ENCODE peak calls at places on chromosomes 5 and 9, in nine cellular contexts. S is tibial nerve, J is psoas muscle, D is GM23338, X is HepG2, R is ovary, T is SK-N-SH, G is mammary epithelial cell, H is IMR-90. K is an unnamed sample. For H3K4me1, the result is how much of the 10 kb centered on the place peaks cover.

GRCh38 chr5:34743878-34744277 is 87.8 kb downstream of the RAI14 start:
- DNase-seq in G (peak), J (no peak), R (no peak), D (no peak), S (no peak), X (no peak), H (peak), T (no peak), K (no peak)

GRCh38 chr5:74027732-74028338 is 401.8 kb downstream of the ARHGEF28 start:
- DNase-seq in S (no peak), G (no peak), T (no peak), H (no peak), J (no peak), D (no peak), R (no peak), X (no peak), K (no peak)

GRCh38 chr5:138900281-138900965 is 25.3 kb upstream of the LRRTM2 start:
- DNase-seq in D (no peak), X (no peak), H (peak), T (no peak), R (no peak), J (no peak), G (peak), S (no peak), K (no peak)

GRCh38 chr9:4590430-4591122 is 71.5 kb upstream of the PLPP6 start:
- DNase-seq in S (no peak), R (no peak), T (no peak), X (no peak), H (peak), G (no peak), J (no peak), D (peak), K (no peak)

GRCh38 chr9:76369583-76369982 is 24.6 kb downstream of the RFK start:
- DNase-seq in D (peak), X (peak), S (peak), T (peak), H (peak), J (no peak), G (peak), R (no peak), K (peak)

GRCh38 chr5:16546712-16547111 is 70.1 kb downstream of the RETREG1 start:
- DNase-seq in R (no peak), H (no peak), T (no peak), G (no peak), X (peak), S (no peak), D (no peak), J (no peak), K (no peak)

GRCh38 chr9:135209852-135210251 is 122.4 kb downstream of the OLFM1 start:
- DNase-seq in T (no peak), H (peak), S (no peak), J (no peak), G (no peak), R (no peak), X (no peak), D (no peak), K (no peak)

GRCh38 chr5:157312492-157312891 is 46.6 kb downstream of the CYFIP2 start:
- DNase-seq in G (peak), D (peak), J (no peak), S (peak), T (peak), R (no peak), H (peak), X (peak), K (peak)

GRCh38 chr9:72888032-72888431 is 64.8 kb downstream of the ALDH1A1 start:
- DNase-seq in J (no peak), S (no peak), D (no peak), R (no peak), X (no peak), H (no peak), G (peak), T (no peak), K (no peak)

GRCh38 chr5:112228672-112229071 is 190.4 kb downstream of the EPB41L4A start:
- DNase-seq in J (peak), H (peak), G (peak), D (peak), R (peak), S (peak), X (no peak), T (no peak), K (peak)

GRCh38 chr9:127492616-127493015 is 41.3 kb downstream of the LRSAM1 start:
- DNase-seq in G (no peak), H (no peak), S (no peak), T (no peak), J (no peak), D (no peak), X (no peak), R (no peak), K (no peak)

GRCh38 chr5:57824047-57824446 is 341.4 kb upstream of the ACTBL2 start:
- DNase-seq in S (no peak), D (no peak), J (no peak), G (peak), H (peak), R (no peak), T (no peak), X (no peak), K (no peak)

GRCh38 chr5:135493406-135494180 is 41.4 kb upstream of the TIFAB start:
- DNase-seq in J (no peak), X (no peak), G (peak), R (no peak), H (peak), D (peak), T (no peak), S (peak), K (no peak)

GRCh38 chr5:56693220-56693579 is 122.1 kb upstream of the MAP3K1 start:
- DNase-seq in T (no peak), S (no peak), G (no peak), R (no peak), D (no peak), J (no peak), X (no peak), H (no peak), K (no peak)

GRCh38 chr5:59837071-59837470 is 56.5 kb downstream of the PDE4D start:
- DNase-seq in X (no peak), D (no peak), G (no peak), J (no peak), T (no peak), H (no peak), R (no peak), S (no peak), K (no peak)

GRCh38 chr9:92740446-92740961 is 24.1 kb downstream of the BICD2 start:
- DNase-seq in D (no peak), G (peak), H (no peak), J (no peak), T (no peak), X (no peak), S (no peak), R (no peak), K (no peak)
- H3K4me1 ChIP-seq in D (under half), G (half or more), H (under half), J (half or more), T (under half), X (under half), S (under half), R (under half), K (under half)

GRCh38 chr9:31671011-31671410 is 713.4 kb upstream of the ACO1 start:
- DNase-seq in R (no peak), X (no peak), J (no peak), G (no peak), D (no peak), H (no peak), T (no peak), S (no peak), K (no peak)
- H3K4me3 ChIP-seq in R (no peak), X (no peak), J (no peak), G (no peak), D (no peak), H (no peak), T (no peak), S (no peak), K (no peak)

DNA sequence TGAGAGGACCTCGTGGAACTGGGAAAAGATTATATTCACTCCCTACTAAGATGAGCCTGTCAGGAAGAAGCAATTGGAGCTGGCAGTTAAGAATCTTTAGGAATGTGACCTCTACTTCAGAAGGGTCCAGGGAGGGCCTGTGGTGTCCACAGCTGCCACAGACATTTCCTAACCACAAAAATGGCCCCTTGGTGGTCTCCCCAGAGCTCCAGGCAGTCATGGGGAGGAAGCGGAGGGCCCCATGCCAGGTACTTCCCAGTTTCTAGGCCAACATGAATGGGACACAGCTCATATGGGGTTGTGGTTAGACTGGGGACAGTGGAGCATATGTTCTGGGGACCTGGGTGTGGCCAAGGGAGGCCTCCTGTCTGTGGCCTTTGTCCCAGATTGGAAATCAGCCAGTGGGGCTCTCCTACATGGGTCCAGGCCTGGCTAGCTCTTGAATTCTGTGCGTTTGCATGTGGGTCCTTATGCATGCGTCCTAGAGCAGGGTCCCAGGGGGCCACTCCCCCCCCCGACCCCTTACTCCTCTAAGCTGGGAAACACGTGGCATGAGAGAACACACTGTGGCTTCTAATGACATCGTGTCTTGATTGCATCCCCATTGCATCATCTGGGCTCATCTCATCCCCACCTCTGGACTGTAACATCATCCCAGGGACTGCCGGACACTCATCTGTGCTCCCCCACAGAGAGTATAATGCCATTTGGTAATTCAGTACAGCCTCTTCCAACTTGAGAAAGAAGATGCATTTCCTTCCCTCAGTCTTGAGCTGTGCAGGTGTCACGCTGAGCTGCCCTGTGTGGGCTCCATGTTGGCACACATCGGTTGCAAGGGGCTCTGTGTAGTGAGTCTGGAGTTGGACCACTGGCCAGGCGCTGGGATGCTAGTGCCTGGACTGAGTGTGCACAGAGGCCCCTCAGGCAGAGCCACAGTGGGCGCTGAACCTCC is 31.3 kb downstream of the IRF1 start:
- DNase-seq in H (peak), T (no peak), X (no peak), S (no peak), J (peak), D (no peak), R (peak), G (no peak), K (peak)
- H3K27ac ChIP-seq in H (peak), T (peak), X (no peak), S (peak), J (no peak), D (no peak), R (no peak), G (peak), K (peak)

GRCh38 chr5:40277161-40277906 is 402.4 kb upstream of the PTGER4 start:
- DNase-seq in T (no peak), X (no peak), G (no peak), R (no peak), S (no peak), D (no peak), J (no peak), H (no peak), K (no peak)
- H3K4me1 ChIP-seq in T (under half), X (under half), G (under half), R (under half), S (under half), D (under half), J (under half), H (under half), K (under half)

GRCh38 chr9:8871796-8872470 is 1072.4 kb upstream of the DMAC1 start:
- DNase-seq in D (no peak), J (no peak), H (no peak), R (no peak), G (no peak), T (no peak), S (no peak), X (no peak), K (no peak)
- H3K4me3 ChIP-seq in D (no peak), J (no peak), H (no peak), R (no peak), G (no peak), T (no peak), S (no peak), X (no peak), K (no peak)

DNA sequence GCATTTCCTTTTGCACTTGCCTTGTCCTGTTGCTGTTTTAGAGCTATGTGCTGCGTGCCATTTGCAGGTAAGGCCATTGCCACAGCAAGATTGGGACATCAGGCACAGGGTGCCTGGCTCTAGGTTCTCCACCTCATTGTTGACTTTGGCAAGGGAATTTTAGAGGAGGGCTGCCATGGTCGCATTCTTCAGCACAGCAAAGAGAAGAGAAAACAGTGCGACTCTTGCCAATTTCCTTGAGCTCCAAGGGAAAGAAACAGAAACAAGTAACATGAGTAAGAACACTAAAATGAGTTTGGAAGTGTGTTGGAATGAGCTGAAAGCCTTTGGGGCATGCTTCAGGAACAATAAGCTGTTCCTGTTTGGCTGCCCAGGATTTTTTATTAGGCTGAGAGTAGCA is 188.1 kb upstream of the IL12B start:
- DNase-seq in J (no peak), H (peak), D (no peak), X (no peak), S (no peak), T (no peak), R (no peak), G (no peak), K (no peak)
- H3K27ac ChIP-seq in J (no peak), H (no peak), D (no peak), X (no peak), S (no peak), T (no peak), R (no peak), G (no peak), K (no peak)

DNA sequence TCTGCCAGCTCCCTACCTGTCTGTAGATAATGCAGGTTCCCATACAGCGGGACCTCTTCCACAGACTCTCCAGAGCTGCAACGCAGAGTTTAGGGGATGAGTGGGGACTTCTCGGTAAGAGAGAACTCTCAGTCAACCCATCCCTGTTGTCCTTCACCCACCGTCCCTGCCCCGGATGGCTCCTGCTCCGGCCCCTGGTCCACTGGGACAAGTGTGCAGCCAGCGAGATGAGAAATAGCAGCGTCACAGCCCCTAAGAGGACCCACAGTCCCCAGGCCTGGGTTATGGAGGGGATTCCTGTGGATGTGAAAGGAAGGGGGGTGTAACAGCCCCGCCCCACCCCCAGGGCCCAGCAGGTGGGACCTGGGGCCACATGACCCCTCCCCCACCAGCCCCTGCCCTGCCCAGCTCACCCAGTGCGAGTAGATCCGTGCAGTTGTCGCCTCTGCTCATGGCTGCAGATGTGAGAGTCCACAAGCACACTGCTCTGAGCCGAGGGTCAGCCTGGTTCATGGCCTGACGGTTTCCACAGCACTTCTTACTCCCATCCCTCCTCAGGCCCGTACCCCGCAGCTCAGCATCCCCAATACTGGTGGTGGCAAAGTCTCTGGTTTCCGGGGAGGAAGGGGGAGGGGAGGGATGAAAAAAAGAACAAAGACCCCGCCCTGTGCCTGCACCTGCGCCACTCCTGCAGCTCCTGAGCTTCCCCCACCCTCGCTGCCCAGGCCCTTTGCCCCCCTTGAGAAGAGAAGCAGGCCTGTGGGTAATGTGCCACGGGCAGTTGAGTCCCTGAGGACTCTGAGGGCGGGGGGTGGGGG is at the start of gene SIT1:
- DNase-seq in D (peak), S (no peak), G (no peak), R (no peak), J (no peak), T (no peak), H (no peak), X (no peak), K (no peak)
- H3K4me1 ChIP-seq in D (under half), S (under half), G (under half), R (under half), J (under half), T (under half), H (under half), X (half or more), K (under half)

GRCh38 chr5:177004961-177005360 is 1.6 kb downstream of the UIMC1 start:
- DNase-seq in J (no peak), G (no peak), T (no peak), S (no peak), D (no peak), H (no peak), X (no peak), R (no peak), K (no peak)
- H3K4me3 ChIP-seq in J (peak), G (peak), T (peak), S (no peak), D (peak), H (no peak), X (peak), R (peak), K (peak)

GRCh38 chr5:179292681-179293080 is 52.6 kb downstream of the ADAMTS2 start:
- DNase-seq in D (no peak), S (no peak), H (no peak), G (no peak), J (no peak), T (peak), R (peak), X (no peak), K (no peak)
- H3K27ac ChIP-seq in D (no peak), S (no peak), H (no peak), G (no peak), J (no peak), T (no peak), R (no peak), X (no peak), K (no peak)

GRCh38 chr5:151212361-151212899 is 11.5 kb downstream of the CCDC69 start:
- DNase-seq in X (no peak), T (no peak), J (no peak), D (no peak), H (no peak), S (no peak), G (no peak), R (no peak), K (no peak)
- H3K4me1 ChIP-seq in X (half or more), T (under half), J (half or more), D (under half), H (under half), S (under half), G (under half), R (under half), K (under half)